ENCODE peak calls at places on chromosome 18, in six cellular contexts. Y is activated gamma-delta T cell treated with anti-CD3 and anti-CD28 coated beads, Interleukin-2, amount 50 U/mL, for 16 hours; P is NAMALWA; J is naive thymus-derived CD4-positive, alpha-beta T cell; N is NCI-H2029; R is amniotic epithelial cell. A is an unnamed sample.

GRCh38 chr18:76874643-76875389 is 52.5 kb downstream of the ZNF236 start:
- DNase-seq in Y (no peak), R (peak), P (no peak), N (no peak), J (no peak), A (no peak)

GRCh38 chr18:74283646-74284045 is 8.1 kb downstream of the CYB5A start:
- DNase-seq in P (no peak), Y (no peak), R (no peak), J (no peak), N (no peak), A (no peak)

GRCh38 chr18:77316641-77317040 is 67.0 kb downstream of the GALR1 start:
- DNase-seq in N (no peak), Y (no peak), J (no peak), P (no peak), R (no peak), A (no peak)

GRCh38 chr18:58405107-58405898 is 223.6 kb downstream of the ALPK2 start:
- DNase-seq in P (no peak), R (no peak), Y (no peak), N (no peak), J (no peak), A (no peak)

GRCh38 chr18:45050712-45051639 is 370.3 kb downstream of the SETBP1 start:
- DNase-seq in Y (no peak), J (no peak), N (no peak), R (peak), P (no peak), A (no peak)

GRCh38 chr18:48896875-48897511 is 53.8 kb downstream of the SMAD7 start:
- DNase-seq in N (no peak), R (peak), P (peak), J (no peak), Y (no peak), A (no peak)

GRCh38 chr18:69267895-69268294 is 132.8 kb upstream of the DOK6 start:
- DNase-seq in Y (no peak), N (no peak), P (no peak), R (no peak), J (no peak), A (no peak)

GRCh38 chr18:77811510-77811909 is 561.9 kb downstream of the GALR1 start:
- DNase-seq in R (no peak), Y (no peak), N (peak), J (no peak), P (peak), A (no peak)

GRCh38 chr18:58176915-58177717 is 133.1 kb downstream of the NEDD4L start:
- DNase-seq in N (no peak), J (no peak), Y (no peak), R (peak), P (no peak), A (no peak)

GRCh38 chr18:8724452-8724851 is 19.1 kb downstream of the MTCL1 start:
- DNase-seq in P (no peak), J (no peak), N (no peak), R (no peak), Y (no peak), A (no peak)

GRCh38 chr18:6816154-6816553 is 86.6 kb downstream of the ARHGAP28 start:
- DNase-seq in R (no peak), N (no peak), P (no peak), J (no peak), Y (no peak), A (no peak)

GRCh38 chr18:35747894-35748472 is 166.4 kb downstream of the GALNT1 start:
- DNase-seq in J (no peak), P (peak), Y (no peak), R (no peak), N (no peak), A (no peak)

GRCh38 chr18:43392168-43392567 is 114.9 kb upstream of the SYT4 start:
- DNase-seq in J (no peak), N (no peak), R (no peak), P (no peak), Y (no peak), A (no peak)

GRCh38 chr18:23547306-23547705 is 39.0 kb downstream of the NPC1 start:
- DNase-seq in R (no peak), J (no peak), Y (no peak), N (no peak), P (no peak), A (no peak)

GRCh38 chr18:72871091-72871490 is 3.3 kb upstream of the NETO1 start:
- DNase-seq in P (no peak), Y (no peak), R (peak), J (no peak), N (no peak), A (no peak)

GRCh38 chr18:35386600-35387366 is 9.6 kb upstream of the ZNF396 start:
- DNase-seq in Y (peak), P (peak), R (peak), N (peak), J (peak), A (peak)

GRCh38 chr18:48729421-48729820 is 190.6 kb downstream of the CTIF start:
- DNase-seq in N (no peak), P (no peak), Y (no peak), R (peak), J (no peak), A (no peak)

GRCh38 chr18:7273301-7273911 is 42.5 kb downstream of the LRRC30 start:
- DNase-seq in R (peak), J (no peak), Y (no peak), P (no peak), N (no peak), A (no peak)

GRCh38 chr18:70645971-70646370 is 357.1 kb downstream of the SOCS6 start:
- DNase-seq in J (no peak), N (no peak), P (no peak), Y (no peak), R (no peak), A (no peak)

GRCh38 chr18:23862071-23862470 is 152.5 kb upstream of the TTC39C start:
- DNase-seq in R (peak), J (no peak), P (no peak), Y (no peak), N (no peak), A (no peak)

GRCh38 chr18:70705831-70706416 is 417.1 kb downstream of the SOCS6 start:
- DNase-seq in R (no peak), J (no peak), N (no peak), Y (no peak), P (no peak), A (no peak)

GRCh38 chr18:66495844-66496243 is 108.0 kb downstream of the CDH19 start:
- DNase-seq in Y (no peak), R (peak), N (no peak), J (no peak), P (peak), A (no peak)

GRCh38 chr18:48801728-48802542 is 148.8 kb downstream of the SMAD7 start:
- DNase-seq in N (no peak), Y (no peak), R (no peak), P (no peak), J (no peak), A (no peak)

GRCh38 chr18:13266208-13267100 is 47.9 kb downstream of the LDLRAD4 start:
- DNase-seq in Y (no peak), N (no peak), J (peak), R (no peak), P (no peak), A (no peak)

GRCh38 chr18:63962137-63962536 is 7.7 kb upstream of the SERPINB8 start:
- DNase-seq in J (no peak), P (no peak), Y (no peak), N (no peak), R (peak), A (no peak)

GRCh38 chr18:59621027-59621426 is 76.2 kb downstream of the CCBE1 start:
- DNase-seq in R (peak), P (no peak), J (no peak), Y (no peak), N (no peak), A (no peak)

GRCh38 chr18:23173912-23174311 is 38.6 kb downstream of the CABLES1 start:
- DNase-seq in Y (no peak), N (no peak), J (no peak), R (no peak), P (no peak), A (no peak)

GRCh38 chr18:13369756-13370510 is 151.4 kb downstream of the LDLRAD4 start:
- DNase-seq in P (no peak), R (peak), N (peak), J (peak), Y (no peak), A (no peak)

GRCh38 chr18:23134780-23135678 is at the start of gene CABLES1:
- DNase-seq in Y (no peak), J (peak), R (peak), P (no peak), N (peak), A (peak)

GRCh38 chr18:78321402-78321801 is 658.2 kb upstream of the SALL3 start:
- DNase-seq in Y (no peak), J (no peak), R (no peak), N (no peak), P (no peak), A (no peak)

GRCh38 chr18:778194-779007 is 33.6 kb downstream of the YES1 start:
- DNase-seq in N (no peak), P (no peak), J (no peak), R (no peak), Y (no peak), A (no peak)

GRCh38 chr18:7824970-7825369 is 257.9 kb downstream of the PTPRM start:
- DNase-seq in Y (no peak), N (no peak), J (no peak), R (no peak), P (no peak), A (no peak)

GRCh38 chr18:59498687-59499086 is 139.6 kb upstream of the LMAN1 start:
- DNase-seq in R (peak), J (no peak), N (no peak), P (no peak), Y (no peak), A (no peak)

A was measured in effector memory CD8-positive, alpha-beta T cell.